ENCODE peak calls at places on chromosomes 16 and 17, in seven cellular contexts. K, E, Q, X, L, W and R are unnamed samples.

GRCh38 chr16:68737046-68737729 is at the start of gene CDH1:
- DNase-seq in K (peak), E (no peak), Q (no peak), X (no peak), L (peak), W (no peak), R (peak)

GRCh38 chr17:61372436-61372835 is 27.2 kb upstream of the TBX2 start:
- DNase-seq in K (no peak), E (no peak), Q (no peak), X (no peak), L (peak), W (no peak), R (no peak)

GRCh38 chr17:21286771-21287702 is 2.5 kb downstream of the MAP2K3 start:
- DNase-seq in K (no peak), E (no peak), Q (no peak), X (no peak), L (peak), W (no peak), R (no peak)

GRCh38 chr16:31223044-31223443 is 6.1 kb upstream of the PYDC1 start:
- DNase-seq in K (peak), E (no peak), Q (no peak), X (no peak), L (no peak), W (no peak), R (peak)

GRCh38 chr17:48456584-48456983 is 26.6 kb upstream of the SKAP1 start:
- DNase-seq in K (no peak), E (no peak), Q (peak), X (no peak), L (no peak), W (peak), R (no peak)

GRCh38 chr16:56247018-56247417 is 55.7 kb downstream of the GNAO1 start:
- DNase-seq in K (no peak), E (no peak), Q (no peak), X (no peak), L (no peak), W (no peak), R (no peak)

GRCh38 chr16:87854053-87854906 is 15.0 kb downstream of the SLC7A5 start:
- DNase-seq in K (no peak), E (no peak), Q (no peak), X (no peak), L (no peak), W (peak), R (peak)

GRCh38 chr16:29804455-29805231 is 1.7 kb upstream of the MAZ start:
- DNase-seq in K (peak), E (peak), Q (peak), X (no peak), L (no peak), W (peak), R (peak)

GRCh38 chr17:64123114-64123513 is 6.8 kb downstream of the ERN1 start:
- DNase-seq in K (no peak), E (no peak), Q (no peak), X (no peak), L (no peak), W (no peak), R (no peak)